ENCODE peak calls at places on chromosomes 12 and 14, in four cellular contexts. O is PC-3, X is EH, L is MCF 10A. C is an unnamed sample.
A peak's percentile ranks its signal among the peaks of the same experiment; 100 is the strongest.

GRCh38 chr12:85441740-85442139 is 161.7 kb downstream of the ALX1 start:
- DNase-seq in L (peak; percentile 40), O (peak; percentile 33), X (no peak), C (peak; percentile 37)

GRCh38 chr14:99320105-99320572 is 48.1 kb upstream of the BCL11B start:
- DNase-seq in L (peak; percentile 65), O (peak; percentile 59), X (peak; percentile 48), C (peak; percentile 48)

GRCh38 chr12:93229494-93230310 is 148.0 kb upstream of the NUDT4 start:
- DNase-seq in L (peak; percentile 73), O (peak; percentile 94), X (peak; percentile 94), C (peak; percentile 97)

GRCh38 chr12:105946541-105946940 is 192.2 kb downstream of the NUAK1 start:
- DNase-seq in X (no peak), O (no peak), L (no peak), C (no peak)

GRCh38 chr12:63805704-63806672 is 26.3 kb downstream of the RXYLT1 start:
- DNase-seq in X (peak; percentile 17), L (no peak), O (peak; percentile 65), C (no peak)

GRCh38 chr14:80504781-80505180 is 293.5 kb upstream of the DIO2 start:
- DNase-seq in L (no peak), O (no peak), X (peak; percentile 25), C (peak; percentile 8)

GRCh38 chr12:31629756-31630732 is 29.4 kb upstream of the ETFBKMT start:
- DNase-seq in L (no peak), X (peak; percentile 77), O (no peak), C (no peak)

GRCh38 chr14:91225025-91225424 is 19.5 kb downstream of the GPR68 start:
- DNase-seq in L (peak; percentile 27), O (peak; percentile 37), X (peak; percentile 43), C (peak; percentile 78)

GRCh38 chr14:55572578-55572977 is 7.4 kb upstream of the KTN1 start:
- DNase-seq in O (peak; percentile 46), X (no peak), L (no peak), C (no peak)

GRCh38 chr12:76024942-76025600 is 6.5 kb downstream of the PHLDA1 start:
- DNase-seq in O (peak; percentile 71), L (peak; percentile 72), X (peak; percentile 76), C (peak; percentile 90)

GRCh38 chr12:83245156-83245555 is 558.5 kb downstream of the TMTC2 start:
- DNase-seq in O (no peak), L (no peak), X (no peak), C (no peak)

GRCh38 chr14:91415794-91416743 is 1.6 kb downstream of the CCDC88C start:
- DNase-seq in X (no peak), O (peak; percentile 70), L (peak; percentile 79), C (no peak)

GRCh38 chr14:90907178-90907577 is 90.9 kb upstream of the TTC7B start:
- DNase-seq in X (no peak), L (no peak), O (no peak), C (no peak)

GRCh38 chr14:72665259-72665658 is 228.6 kb downstream of the DPF3 start:
- DNase-seq in O (peak; percentile 99), X (peak; percentile 99), L (peak; percentile 82), C (peak; percentile 100)

GRCh38 chr12:20463920-20464524 is 95.7 kb downstream of the PDE3A start:
- DNase-seq in L (peak; percentile 26), X (peak; percentile 40), O (peak; percentile 41), C (peak; percentile 30)

GRCh38 chr12:132218915-132219314 is 74.7 kb downstream of the NOC4L start:
- DNase-seq in X (peak; percentile 18), O (peak; percentile 64), L (peak; percentile 35), C (no peak)

GRCh38 chr14:72664651-72665050 is 229.2 kb downstream of the DPF3 start:
- DNase-seq in O (peak; percentile 70), X (no peak), L (no peak), C (peak; percentile 48)

GRCh38 chr14:35400707-35401421 is 3.7 kb downstream of the NFKBIA start:
- DNase-seq in X (no peak), O (no peak), L (peak; percentile 67), C (peak; percentile 33)

GRCh38 chr12:42410345-42410744 is 84.4 kb downstream of the PPHLN1 start:
- DNase-seq in L (no peak), O (peak; percentile 13), X (no peak), C (no peak)

GRCh38 chr12:53325539-53326061 is 4.2 kb upstream of the AAAS start:
- DNase-seq in O (no peak), L (no peak), X (peak; percentile 24), C (peak; percentile 37)

GRCh38 chr14:100534528-100535286 is 52.5 kb downstream of the BEGAIN start:
- DNase-seq in O (no peak), L (no peak), X (no peak), C (no peak)

C was measured in ELR.